ENCODE peak calls at places on chromosome 10, in six cellular contexts. One of them, this sample, is unnamed.

GRCh38 chr10:77586719-77587423 is 50.7 kb downstream of the KCNMA1 start:
- DNase-seq in H1: no peak
- DNase-seq in endothelial cell of umbilical vein: no peak
- DNase-seq in K562: no peak
- DNase-seq in GM12878: no peak
- DNase-seq in HepG2: no peak
- DNase-seq in this sample: no peak

GRCh38 chr10:95121904-95122303 is 52.6 kb upstream of the CYP2C8 start:
- DNase-seq in H1: no peak
- DNase-seq in endothelial cell of umbilical vein: no peak
- DNase-seq in K562: no peak
- DNase-seq in GM12878: no peak
- DNase-seq in HepG2: peak
- DNase-seq in this sample: no peak

GRCh38 chr10:2836921-2837662 is 230.3 kb upstream of the PFKP start:
- DNase-seq in H1: no peak
- DNase-seq in endothelial cell of umbilical vein: no peak
- DNase-seq in K562: no peak
- DNase-seq in GM12878: no peak
- DNase-seq in HepG2: no peak
- DNase-seq in this sample: no peak

GRCh38 chr10:92849576-92850090 is 1.3 kb downstream of the EXOC6 start:
- DNase-seq in H1: no peak
- DNase-seq in endothelial cell of umbilical vein: peak
- DNase-seq in K562: no peak
- DNase-seq in GM12878: no peak
- DNase-seq in HepG2: no peak
- DNase-seq in this sample: no peak

GRCh38 chr10:53403688-53404087 is 631.1 kb upstream of the MBL2 start:
- DNase-seq in H1: no peak
- DNase-seq in endothelial cell of umbilical vein: peak
- DNase-seq in K562: no peak
- DNase-seq in GM12878: no peak
- DNase-seq in HepG2: no peak
- DNase-seq in this sample: no peak

GRCh38 chr10:3785849-3786290 is 861 bp upstream of the KLF6 start:
- DNase-seq in H1: no peak
- DNase-seq in endothelial cell of umbilical vein: peak
- DNase-seq in K562: no peak
- DNase-seq in GM12878: no peak
- DNase-seq in HepG2: no peak
- DNase-seq in this sample: no peak

GRCh38 chr10:76547352-76547972 is 1090.1 kb downstream of the KCNMA1 start:
- DNase-seq in H1: peak
- DNase-seq in endothelial cell of umbilical vein: peak
- DNase-seq in K562: peak
- DNase-seq in GM12878: no peak
- DNase-seq in HepG2: peak
- DNase-seq in this sample: peak

GRCh38 chr10:97333351-97333600 is 1.3 kb downstream of the FRAT2 start:
- DNase-seq in H1: no peak
- DNase-seq in endothelial cell of umbilical vein: peak
- DNase-seq in K562: no peak
- DNase-seq in GM12878: no peak
- DNase-seq in HepG2: no peak
- DNase-seq in this sample: no peak

GRCh38 chr10:24665001-24665400 is 58.7 kb downstream of the ARHGAP21 start:
- DNase-seq in H1: no peak
- DNase-seq in endothelial cell of umbilical vein: no peak
- DNase-seq in K562: no peak
- DNase-seq in GM12878: no peak
- DNase-seq in HepG2: no peak
- DNase-seq in this sample: no peak

GRCh38 chr10:31956200-31956946 is 27.7 kb upstream of the ARHGAP12 start:
- DNase-seq in H1: no peak
- DNase-seq in endothelial cell of umbilical vein: peak
- DNase-seq in K562: no peak
- DNase-seq in GM12878: no peak
- DNase-seq in HepG2: no peak
- DNase-seq in this sample: no peak

GRCh38 chr10:15344876-15345285 is 26.2 kb downstream of the FAM171A1 start:
- DNase-seq in H1: no peak
- DNase-seq in endothelial cell of umbilical vein: peak
- DNase-seq in K562: no peak
- DNase-seq in GM12878: no peak
- DNase-seq in HepG2: peak
- DNase-seq in this sample: no peak

GRCh38 chr10:12559578-12560178 is 210.3 kb downstream of the CAMK1D start:
- DNase-seq in H1: no peak
- DNase-seq in endothelial cell of umbilical vein: no peak
- DNase-seq in K562: no peak
- DNase-seq in GM12878: no peak
- DNase-seq in HepG2: no peak
- DNase-seq in this sample: no peak

GRCh38 chr10:34192646-34193045 is 622.5 kb downstream of the PARD3 start:
- DNase-seq in H1: no peak
- DNase-seq in endothelial cell of umbilical vein: no peak
- DNase-seq in K562: no peak
- DNase-seq in GM12878: no peak
- DNase-seq in HepG2: no peak
- DNase-seq in this sample: no peak

GRCh38 chr10:113020838-113021237 is 70.8 kb downstream of the TCF7L2 start:
- DNase-seq in H1: no peak
- DNase-seq in endothelial cell of umbilical vein: no peak
- DNase-seq in K562: no peak
- DNase-seq in GM12878: no peak
- DNase-seq in HepG2: peak
- DNase-seq in this sample: no peak

GRCh38 chr10:71740069-71740468 is 20.5 kb upstream of the C10orf105 start:
- DNase-seq in H1: no peak
- DNase-seq in endothelial cell of umbilical vein: no peak
- DNase-seq in K562: no peak
- DNase-seq in GM12878: no peak
- DNase-seq in HepG2: no peak
- DNase-seq in this sample: no peak

GRCh38 chr10:43041422-43042342 is 35.2 kb upstream of the RET start:
- DNase-seq in H1: no peak
- DNase-seq in endothelial cell of umbilical vein: no peak
- DNase-seq in K562: no peak
- DNase-seq in GM12878: no peak
- DNase-seq in HepG2: no peak
- DNase-seq in this sample: no peak

GRCh38 chr10:127972958-127973357 is 66.1 kb downstream of the PTPRE start:
- DNase-seq in H1: no peak
- DNase-seq in endothelial cell of umbilical vein: no peak
- DNase-seq in K562: no peak
- DNase-seq in GM12878: no peak
- DNase-seq in HepG2: no peak
- DNase-seq in this sample: no peak

GRCh38 chr10:33303988-33304387 is 30.5 kb downstream of the NRP1 start:
- DNase-seq in H1: no peak
- DNase-seq in endothelial cell of umbilical vein: no peak
- DNase-seq in K562: no peak
- DNase-seq in GM12878: no peak
- DNase-seq in HepG2: no peak
- DNase-seq in this sample: no peak

GRCh38 chr10:26439436-26440090 is 1.4 kb downstream of the APBB1IP start:
- DNase-seq in H1: no peak
- DNase-seq in endothelial cell of umbilical vein: no peak
- DNase-seq in K562: no peak
- DNase-seq in GM12878: no peak
- DNase-seq in HepG2: no peak
- DNase-seq in this sample: no peak

GRCh38 chr10:76301950-76302349 is 870.5 kb downstream of the LRMDA start:
- DNase-seq in H1: no peak
- DNase-seq in endothelial cell of umbilical vein: no peak
- DNase-seq in K562: no peak
- DNase-seq in GM12878: no peak
- DNase-seq in HepG2: peak
- DNase-seq in this sample: no peak

GRCh38 chr10:125977206-125977605 is 80.8 kb downstream of the FANK1 start:
- DNase-seq in H1: no peak
- DNase-seq in endothelial cell of umbilical vein: no peak
- DNase-seq in K562: no peak
- DNase-seq in GM12878: no peak
- DNase-seq in HepG2: no peak
- DNase-seq in this sample: peak

GRCh38 chr10:344582-345200 is 209.4 kb downstream of the ZMYND11 start:
- DNase-seq in H1: no peak
- DNase-seq in endothelial cell of umbilical vein: no peak
- DNase-seq in K562: no peak
- DNase-seq in GM12878: no peak
- DNase-seq in HepG2: no peak
- DNase-seq in this sample: no peak

GRCh38 chr10:91311601-91312000 is 91.1 kb downstream of the PCGF5 start:
- DNase-seq in H1: no peak
- DNase-seq in endothelial cell of umbilical vein: no peak
- DNase-seq in K562: no peak
- DNase-seq in GM12878: no peak
- DNase-seq in HepG2: no peak
- DNase-seq in this sample: no peak

GRCh38 chr10:70078329-70078728 is 25.7 kb downstream of the MACROH2A2 start:
- DNase-seq in H1: no peak
- DNase-seq in endothelial cell of umbilical vein: no peak
- DNase-seq in K562: no peak
- DNase-seq in GM12878: no peak
- DNase-seq in HepG2: no peak
- DNase-seq in this sample: no peak

GRCh38 chr10:50972591-50972990 is 87.2 kb upstream of the A1CF start:
- DNase-seq in H1: no peak
- DNase-seq in endothelial cell of umbilical vein: no peak
- DNase-seq in K562: no peak
- DNase-seq in GM12878: no peak
- DNase-seq in HepG2: peak
- DNase-seq in this sample: no peak

GRCh38 chr10:62450905-62451605 is 76.9 kb downstream of the ZNF365 start:
- DNase-seq in H1: no peak
- DNase-seq in endothelial cell of umbilical vein: no peak
- DNase-seq in K562: no peak
- DNase-seq in GM12878: no peak
- DNase-seq in HepG2: no peak
- DNase-seq in this sample: no peak

GRCh38 chr10:7872041-7872442 is 53.7 kb downstream of the TAF3 start:
- DNase-seq in H1: no peak
- DNase-seq in endothelial cell of umbilical vein: peak
- DNase-seq in K562: peak
- DNase-seq in GM12878: no peak
- DNase-seq in HepG2: no peak
- DNase-seq in this sample: peak

GRCh38 chr10:49736564-49737113 is 25.5 kb downstream of the OGDHL start:
- DNase-seq in H1: no peak
- DNase-seq in endothelial cell of umbilical vein: no peak
- DNase-seq in K562: no peak
- DNase-seq in GM12878: no peak
- DNase-seq in HepG2: no peak
- DNase-seq in this sample: no peak

GRCh38 chr10:31032515-31033132 is 959 bp upstream of the ZNF438 start:
- DNase-seq in H1: no peak
- DNase-seq in endothelial cell of umbilical vein: no peak
- DNase-seq in K562: no peak
- DNase-seq in GM12878: no peak
- DNase-seq in HepG2: no peak
- DNase-seq in this sample: no peak

GRCh38 chr10:59047180-59047579 is 129.3 kb upstream of the PHYHIPL start:
- DNase-seq in H1: no peak
- DNase-seq in endothelial cell of umbilical vein: no peak
- DNase-seq in K562: no peak
- DNase-seq in GM12878: no peak
- DNase-seq in HepG2: no peak
- DNase-seq in this sample: no peak
- TF ChIP-seq POLR2A in H1: no peak
- TF ChIP-seq POLR2A in endothelial cell of umbilical vein: no peak
- TF ChIP-seq POLR2A in K562: no peak
- TF ChIP-seq POLR2A in GM12878: no peak
- TF ChIP-seq POLR2A in HepG2: no peak
- TF ChIP-seq POLR2A in this sample: no peak

GRCh38 chr10:48290286-48290685 is 15.8 kb upstream of the FRMPD2 start:
- DNase-seq in H1: no peak
- DNase-seq in endothelial cell of umbilical vein: no peak
- DNase-seq in K562: no peak
- DNase-seq in GM12878: no peak
- DNase-seq in HepG2: no peak
- DNase-seq in this sample: no peak

GRCh38 chr10:48287417-48288391 is 13.2 kb upstream of the FRMPD2 start:
- DNase-seq in H1: no peak
- DNase-seq in endothelial cell of umbilical vein: no peak
- DNase-seq in K562: no peak
- DNase-seq in GM12878: peak
- DNase-seq in HepG2: no peak
- DNase-seq in this sample: no peak

GRCh38 chr10:48288661-48289060 is 14.2 kb upstream of the FRMPD2 start:
- DNase-seq in H1: no peak
- DNase-seq in endothelial cell of umbilical vein: no peak
- DNase-seq in K562: no peak
- DNase-seq in GM12878: no peak
- DNase-seq in HepG2: no peak
- DNase-seq in this sample: no peak

GRCh38 chr10:48291190-48291589 is 15.3 kb upstream of the MAPK8 start:
- DNase-seq in H1: no peak
- DNase-seq in endothelial cell of umbilical vein: no peak
- DNase-seq in K562: no peak
- DNase-seq in GM12878: no peak
- DNase-seq in HepG2: peak
- DNase-seq in this sample: no peak

GRCh38 chr10:48289652-48290238 is 15.2 kb upstream of the FRMPD2 start:
- DNase-seq in H1: no peak
- DNase-seq in endothelial cell of umbilical vein: peak
- DNase-seq in K562: peak
- DNase-seq in GM12878: no peak
- DNase-seq in HepG2: peak
- DNase-seq in this sample: peak
- TF ChIP-seq MAX in H1: peak
- TF ChIP-seq MAX in endothelial cell of umbilical vein: no peak
- TF ChIP-seq MAX in K562: no peak
- TF ChIP-seq MAX in GM12878: no peak
- TF ChIP-seq MAX in HepG2: no peak
- TF ChIP-seq MAX in this sample: no peak

DNA sequence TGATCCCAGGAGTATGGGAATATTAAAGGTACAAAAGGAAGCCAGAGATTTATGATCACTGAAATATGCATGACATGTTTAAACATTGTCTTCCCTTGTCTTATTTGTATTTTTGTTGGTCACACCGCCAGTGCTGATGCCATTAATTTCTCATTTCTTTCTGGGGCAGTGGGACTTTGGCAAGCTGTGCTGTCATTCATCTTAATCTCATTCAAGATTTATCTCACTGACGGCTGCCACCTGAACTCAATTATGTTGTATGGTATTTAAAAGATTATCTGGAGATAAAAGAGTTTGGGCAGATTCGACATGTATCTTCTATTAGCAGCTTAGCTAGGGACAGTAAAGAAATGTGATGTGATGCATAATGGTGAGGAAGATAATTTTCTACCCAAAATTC is 284.9 kb upstream of the PLXDC2 start:
- DNase-seq in H1: no peak
- DNase-seq in endothelial cell of umbilical vein: no peak
- DNase-seq in K562: no peak
- DNase-seq in GM12878: no peak
- DNase-seq in HepG2: no peak
- DNase-seq in this sample: no peak
- H3K9ac ChIP-seq in H1: no peak
- H3K9ac ChIP-seq in endothelial cell of umbilical vein: no peak
- H3K9ac ChIP-seq in K562: no peak
- H3K9ac ChIP-seq in GM12878: no peak
- H3K9ac ChIP-seq in HepG2: no peak
- H3K9ac ChIP-seq in this sample: no peak

GRCh38 chr10:102229810-102230263 is 3.7 kb downstream of the ELOVL3 start:
- DNase-seq in H1: no peak
- DNase-seq in endothelial cell of umbilical vein: peak
- DNase-seq in K562: peak
- DNase-seq in GM12878: peak
- DNase-seq in HepG2: peak
- DNase-seq in this sample: peak
- TF ChIP-seq POLR2A in H1: no peak
- TF ChIP-seq POLR2A in endothelial cell of umbilical vein: no peak
- TF ChIP-seq POLR2A in K562: no peak
- TF ChIP-seq POLR2A in GM12878: no peak
- TF ChIP-seq POLR2A in HepG2: no peak
- TF ChIP-seq POLR2A in this sample: no peak

This sample was measured in HCT116.